ENCODE peak calls at places on chromosomes 13 and 19, in six cellular contexts. J, V, M, U, E and Z are unnamed samples.

GRCh38 chr13:99174533-99175100 is 26.0 kb upstream of the UBAC2 start:
- DNase-seq in U (no peak), M (no peak), E (no peak), V (no peak), J (no peak), Z (no peak)

GRCh38 chr19:13102666-13103584 is at the start of gene LYL1:
- DNase-seq in M (peak; percentile 88), V (peak; percentile 87), J (no peak), E (no peak), U (no peak), Z (peak; percentile 84)

GRCh38 chr13:112890316-112891131 is 78.5 kb upstream of the MCF2L start:
- DNase-seq in M (no peak), E (no peak), U (no peak), V (no peak), J (no peak), Z (no peak)

GRCh38 chr13:45781553-45782326 is 69.8 kb downstream of the SIAH3 start:
- DNase-seq in V (peak; percentile 33), J (peak; percentile 11), E (no peak), M (no peak), U (no peak), Z (no peak)

GRCh38 chr13:40874138-40874776 is 84.8 kb downstream of the SLC25A15 start:
- DNase-seq in U (no peak), M (peak; percentile 13), E (no peak), J (peak; percentile 12), V (no peak), Z (no peak)

GRCh38 chr19:49442793-49443365 is 1.6 kb upstream of the SLC17A7 start:
- DNase-seq in E (peak; percentile 44), M (peak; percentile 72), U (peak; percentile 97), V (peak; percentile 86), J (peak; percentile 84), Z (peak; percentile 84)

GRCh38 chr13:106958690-106959089 is 390.8 kb upstream of the ARGLU1 start:
- DNase-seq in M (no peak), E (no peak), U (no peak), J (no peak), V (no peak), Z (no peak)

GRCh38 chr13:50387124-50387581 is 371.9 kb downstream of the KCNRG start:
- DNase-seq in E (no peak), V (peak; percentile 36), U (peak; percentile 53), M (peak; percentile 75), J (peak; percentile 55), Z (no peak)

GRCh38 chr19:9640956-9641355 is 19.9 kb upstream of the ZNF561 start:
- DNase-seq in J (no peak), M (no peak), V (no peak), U (no peak), E (no peak), Z (no peak)

GRCh38 chr13:101624981-101625380 is 172.5 kb downstream of the ITGBL1 start:
- DNase-seq in U (no peak), J (no peak), M (no peak), E (no peak), V (no peak), Z (no peak)

GRCh38 chr19:53789708-53790678 is 34.1 kb downstream of the NLRP12 start:
- DNase-seq in U (no peak), V (no peak), E (no peak), M (no peak), J (no peak), Z (no peak)

GRCh38 chr19:41904118-41904870 is 21.3 kb downstream of the ARHGEF1 start:
- DNase-seq in M (no peak), U (no peak), E (no peak), V (no peak), J (no peak), Z (no peak)

GRCh38 chr13:83532809-83533208 is 349.5 kb downstream of the SLITRK1 start:
- DNase-seq in J (no peak), M (no peak), V (no peak), U (no peak), E (no peak), Z (no peak)

GRCh38 chr13:82772802-82773201 is 1109.5 kb downstream of the SLITRK1 start:
- DNase-seq in U (no peak), J (peak; percentile 22), E (no peak), V (no peak), M (no peak), Z (no peak)

GRCh38 chr19:1383311-1384084 is at the start of gene NDUFS7:
- DNase-seq in V (peak; percentile 95), U (peak; percentile 82), J (peak; percentile 93), E (peak; percentile 85), M (peak; percentile 96), Z (peak; percentile 90)
- TF ChIP-seq CTCF in V (peak; percentile 83), U (peak; percentile 83), J (no peak), E (peak; percentile 27), M (peak; percentile 63), Z (no peak)

GRCh38 chr19:51227324-51227723 is 2.4 kb downstream of the CD33 start:
- DNase-seq in M (no peak), J (no peak), V (no peak), E (no peak), U (no peak), Z (no peak)
- TF ChIP-seq CTCF in M (no peak), J (no peak), V (no peak), E (no peak), U (no peak), Z (no peak)

DNA sequence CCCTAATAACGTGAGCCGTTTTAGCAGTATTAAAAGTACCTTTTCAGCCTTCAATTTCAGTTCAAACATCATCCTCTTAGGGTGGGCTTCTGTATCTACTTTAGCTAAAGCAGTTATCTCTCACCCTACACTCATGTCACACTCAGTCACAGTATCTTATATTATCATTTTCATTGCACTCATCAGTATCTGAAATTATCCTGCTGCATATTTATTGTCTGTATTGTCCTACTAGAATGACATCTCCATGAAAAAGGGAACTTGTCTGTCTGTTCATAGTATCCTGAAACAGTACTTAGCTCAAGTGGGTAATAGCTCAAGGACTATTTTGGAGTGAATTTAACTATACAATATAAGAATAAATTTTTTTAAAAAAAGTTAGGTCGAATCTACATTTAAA is 19.9 kb upstream of the RFC3 start:
- DNase-seq in E (no peak), V (no peak), U (no peak), M (no peak), J (no peak), Z (no peak)
- TF ChIP-seq CTCF in E (no peak), V (no peak), U (no peak), M (no peak), J (no peak), Z (no peak)

DNA sequence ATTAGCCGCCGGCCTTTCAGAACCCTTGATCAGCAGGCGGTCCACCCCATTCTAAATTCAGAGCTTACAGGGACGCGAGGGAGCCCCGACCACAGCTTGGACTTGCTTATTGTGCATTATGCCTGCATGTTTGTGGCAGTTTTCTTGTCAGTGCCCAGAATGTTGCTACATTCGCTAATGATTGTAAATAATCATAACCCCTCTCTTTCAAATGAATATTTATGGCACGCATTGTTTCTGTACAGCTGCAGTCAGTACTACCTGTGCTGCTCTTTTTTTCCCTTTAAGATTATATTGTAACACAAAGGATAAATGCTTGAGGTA is 321 bp upstream of the VPS36 start:
- DNase-seq in V (no peak), U (no peak), E (no peak), J (no peak), M (no peak), Z (no peak)
- TF ChIP-seq CTCF in V (no peak), U (no peak), E (no peak), J (no peak), M (no peak), Z (no peak)

DNA sequence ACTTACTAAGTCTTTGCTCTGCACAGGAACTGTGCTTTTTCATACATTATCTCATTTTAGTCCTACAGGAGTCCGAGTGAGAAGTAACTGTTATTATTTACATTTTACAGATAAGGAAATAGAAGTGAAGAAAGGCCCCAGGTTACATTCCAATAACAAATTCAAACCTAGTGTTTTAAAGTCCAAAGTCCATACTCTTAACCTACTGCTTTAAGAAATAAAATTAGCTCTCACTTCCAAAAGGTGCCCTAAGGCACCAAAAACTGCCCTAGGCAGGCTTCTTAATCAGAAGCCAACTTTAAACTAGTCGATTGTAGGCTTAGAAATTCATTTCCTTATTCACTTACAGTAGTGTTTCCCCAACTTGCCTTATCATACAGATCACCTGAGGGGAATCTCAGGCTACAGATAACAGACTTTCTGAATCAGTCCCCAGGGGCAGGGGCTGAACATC is 555.9 kb downstream of the DIAPH3 start:
- DNase-seq in U (no peak), M (no peak), E (no peak), J (no peak), V (no peak), Z (no peak)
- TF ChIP-seq CTCF in U (no peak), M (no peak), E (no peak), J (no peak), V (no peak), Z (no peak)